ENCODE peak calls at places on chromosomes 3 and 15, in seven cellular contexts. I is activated naive CD4-positive, alpha-beta T cell treated with anti-CD3 and anti-CD28 coated beads for 36 hours; U is stimulated activated CD4-positive, alpha-beta T cell treated with anti-CD3 and anti-CD28 coated beads, Interleukin-1b, Interleukin-23, amount 100 ng/mL, for 1 hour; N is astrocyte of the spinal cord; J is renal cortical epithelial cell; G is HTR-8/SVneo; L is NCI-H1092 treated with DMSO at 0.1 percent for 48 hours. B is an unnamed sample.
A peak's percentile ranks its signal among the peaks of the same experiment; 100 is the strongest.

GRCh38 chr3:58093573-58094195 is 85.5 kb downstream of the FLNB start:
- DNase-seq in J (peak; percentile 83), L (no peak), U (no peak), N (peak; percentile 82), G (peak; percentile 63), I (no peak), B (peak; percentile 72)

GRCh38 chr3:110677506-110677905 is 394.1 kb upstream of the NECTIN3 start:
- DNase-seq in G (no peak), U (no peak), N (peak; percentile 38), J (peak; percentile 38), L (no peak), I (no peak), B (no peak)

GRCh38 chr15:67047149-67047661 is 18.2 kb upstream of the SMAD3 start:
- DNase-seq in U (no peak), J (no peak), I (no peak), G (no peak), N (no peak), L (no peak), B (no peak)

GRCh38 chr3:131883711-131884407 is 151.0 kb downstream of the CPNE4 start:
- DNase-seq in U (no peak), I (no peak), J (no peak), N (no peak), G (no peak), L (no peak), B (no peak)

GRCh38 chr15:32028921-32029320 is 1.4 kb upstream of the CHRNA7 start:
- DNase-seq in N (no peak), L (no peak), I (no peak), U (no peak), G (no peak), J (no peak), B (no peak)

GRCh38 chr15:59105839-59106238 is 893 bp downstream of the CCNB2 start:
- DNase-seq in G (no peak), I (no peak), L (no peak), U (no peak), J (no peak), N (no peak), B (no peak)

GRCh38 chr3:14093831-14094230 is 30.8 kb downstream of the CHCHD4 start:
- DNase-seq in J (peak; percentile 23), G (no peak), N (no peak), L (no peak), I (no peak), U (no peak), B (no peak)

GRCh38 chr3:126782554-126782953 is 78.5 kb downstream of the CHCHD6 start:
- DNase-seq in L (no peak), N (peak; percentile 85), I (no peak), J (peak; percentile 98), G (peak; percentile 68), U (no peak), B (peak; percentile 82)

GRCh38 chr3:106589306-106589942 is 720.6 kb upstream of the CBLB start:
- DNase-seq in I (no peak), L (no peak), J (peak; percentile 45), U (no peak), G (no peak), N (peak; percentile 82), B (peak; percentile 72)

GRCh38 chr3:111761309-111761795 is 97.7 kb upstream of the PHLDB2 start:
- DNase-seq in J (peak; percentile 89), U (no peak), G (peak; percentile 41), N (peak; percentile 84), I (peak; percentile 54), L (no peak), B (peak; percentile 59)

GRCh38 chr3:107356706-107357105 is 20.5 kb upstream of the CCDC54 start:
- DNase-seq in N (no peak), L (no peak), G (no peak), U (no peak), I (no peak), J (no peak), B (no peak)

GRCh38 chr15:96354731-96355560 is 24.4 kb downstream of the NR2F2 start:
- DNase-seq in G (no peak), N (peak; percentile 79), U (no peak), I (no peak), L (no peak), J (peak; percentile 88), B (peak; percentile 89)

GRCh38 chr15:57112178-57112577 is 193.7 kb downstream of the TCF12 start:
- DNase-seq in G (no peak), I (no peak), L (no peak), J (no peak), N (no peak), U (no peak), B (no peak)

GRCh38 chr3:36650271-36650671 is 114.1 kb downstream of the DCLK3 start:
- DNase-seq in N (peak; percentile 61), L (no peak), G (no peak), J (no peak), U (no peak), I (no peak), B (peak; percentile 57)

GRCh38 chr15:83430436-83430835 is 16.7 kb upstream of the SH3GL3 start:
- DNase-seq in G (no peak), J (no peak), L (no peak), N (no peak), I (no peak), U (no peak), B (no peak)

GRCh38 chr3:131386429-131386926 is 4.9 kb downstream of the NUDT16 start:
- DNase-seq in G (no peak), U (no peak), I (no peak), N (peak; percentile 21), J (peak; percentile 38), L (no peak), B (peak; percentile 55)

GRCh38 chr3:128456776-128457715 is 9.6 kb downstream of the DNAJB8 start:
- DNase-seq in J (no peak), G (no peak), N (no peak), U (no peak), I (no peak), L (no peak), B (no peak)

GRCh38 chr3:132624790-132625189 is 27.7 kb downstream of the ACKR4 start:
- DNase-seq in G (no peak), I (no peak), U (no peak), J (no peak), N (no peak), L (no peak), B (no peak)

GRCh38 chr3:52246728-52247454 is 1.3 kb downstream of the PPM1M start:
- DNase-seq in G (no peak), I (peak; percentile 31), L (no peak), J (no peak), U (no peak), N (no peak), B (no peak)

GRCh38 chr15:65286704-65287514 is at the start of gene PARP16:
- DNase-seq in N (peak; percentile 76), I (peak; percentile 92), J (peak; percentile 64), G (peak; percentile 82), U (peak; percentile 81), L (peak; percentile 86), B (peak; percentile 78)

GRCh38 chr3:39971450-39972081 is 162.2 kb downstream of the MYRIP start:
- DNase-seq in U (no peak), N (no peak), J (no peak), G (no peak), I (no peak), L (no peak), B (no peak)

GRCh38 chr3:84304214-84304613 is 654.6 kb upstream of the CADM2 start:
- DNase-seq in I (no peak), L (no peak), J (no peak), N (no peak), G (no peak), U (no peak), B (no peak)

GRCh38 chr3:12194669-12195161 is 36.0 kb upstream of the TIMP4 start:
- DNase-seq in J (peak; percentile 29), U (no peak), N (no peak), G (no peak), L (no peak), I (peak; percentile 42), B (peak; percentile 36)

GRCh38 chr3:56154297-56154696 is 314.0 kb downstream of the ERC2 start:
- DNase-seq in L (no peak), J (peak; percentile 33), N (peak; percentile 15), I (no peak), U (no peak), G (no peak), B (no peak)

GRCh38 chr3:136149569-136150136 is 46.5 kb downstream of the MSL2 start:
- DNase-seq in N (peak; percentile 46), L (no peak), U (no peak), J (peak; percentile 61), I (no peak), G (no peak), B (peak; percentile 11)